ENCODE peak calls at places on chromosome 12, in nine cellular contexts. B is HL-60, O is AG04450, E is body of pancreas, W is pancreas, N is IMR-90, H is HCT116, D is heart right ventricle, U is brain microvascular endothelial cell. J is an unnamed sample.

GRCh38 chr12:66823857-66824570 is 145.1 kb upstream of the GRIP1 start:
- DNase-seq in H (no peak), E (no peak), B (no peak), O (no peak), U (no peak), D (no peak), W (no peak), N (no peak), J (no peak)

GRCh38 chr12:124480469-124481256 is 86.7 kb downstream of the NCOR2 start:
- DNase-seq in N (peak), B (no peak), D (peak), H (no peak), E (peak), U (peak), O (no peak), W (peak), J (peak)

GRCh38 chr12:7016958-7017571 is 1.2 kb downstream of the LPCAT3 start:
- DNase-seq in H (no peak), E (no peak), B (peak), W (no peak), N (no peak), U (no peak), D (no peak), O (no peak), J (no peak)

GRCh38 chr12:122984612-122985358 is 4.3 kb downstream of the ARL6IP4 start:
- DNase-seq in D (peak), U (no peak), E (peak), W (no peak), B (no peak), O (no peak), H (no peak), N (no peak), J (peak)

GRCh38 chr12:89697256-89697655 is 11.4 kb downstream of the ATP2B1 start:
- DNase-seq in H (no peak), U (no peak), D (no peak), N (no peak), E (no peak), W (no peak), O (no peak), B (no peak), J (no peak)

GRCh38 chr12:54358620-54358944 is 5.7 kb downstream of the GPR84 start:
- DNase-seq in U (no peak), E (no peak), N (no peak), H (no peak), D (no peak), W (no peak), B (no peak), O (no peak), J (no peak)

GRCh38 chr12:21169878-21170472 is 39.0 kb downstream of the SLCO1B1 start:
- DNase-seq in E (peak), B (peak), O (no peak), N (peak), H (peak), W (peak), U (peak), D (no peak), J (no peak)

GRCh38 chr12:32390572-32391219 is 8.7 kb upstream of the FGD4 start:
- DNase-seq in H (no peak), W (peak), D (peak), O (no peak), N (no peak), U (peak), E (peak), B (peak), J (no peak)

GRCh38 chr12:15532364-15532977 is 210.2 kb downstream of the PTPRO start:
- DNase-seq in H (peak), N (peak), U (peak), W (no peak), B (peak), O (peak), D (no peak), E (no peak), J (no peak)

GRCh38 chr12:67747869-67748760 is 99.6 kb downstream of the DYRK2 start:
- DNase-seq in U (no peak), E (peak), N (peak), O (no peak), W (peak), B (no peak), H (peak), D (no peak), J (peak)

GRCh38 chr12:84822541-84822940 is 90.1 kb downstream of the SLC6A15 start:
- DNase-seq in U (peak), D (no peak), H (no peak), W (no peak), B (no peak), O (peak), N (peak), E (no peak), J (no peak)

GRCh38 chr12:128120035-128120434 is 146.9 kb upstream of the TMEM132C start:
- DNase-seq in B (no peak), W (no peak), H (no peak), D (no peak), E (no peak), N (no peak), O (no peak), U (no peak), J (no peak)

GRCh38 chr12:124862768-124863408 is 776 bp downstream of the SCARB1 start:
- DNase-seq in D (no peak), U (peak), B (peak), N (no peak), E (peak), O (no peak), H (no peak), W (no peak), J (no peak)

GRCh38 chr12:80332827-80333226 is 111.2 kb upstream of the PTPRQ start:
- DNase-seq in U (no peak), D (no peak), B (no peak), H (no peak), W (no peak), E (no peak), N (no peak), O (no peak), J (no peak)

GRCh38 chr12:48118491-48118890 is 673 bp upstream of the PFKM start:
- DNase-seq in O (no peak), D (no peak), B (no peak), U (no peak), W (no peak), E (no peak), N (no peak), H (no peak), J (no peak)

GRCh38 chr12:4780624-4781023 is 60.4 kb downstream of the GALNT8 start:
- DNase-seq in N (no peak), O (no peak), D (no peak), H (no peak), B (no peak), E (no peak), U (no peak), W (no peak), J (peak)

GRCh38 chr12:19739195-19739776 is 300.0 kb downstream of the AEBP2 start:
- DNase-seq in E (peak), O (peak), N (peak), D (no peak), U (peak), B (peak), H (peak), W (peak), J (no peak)

GRCh38 chr12:116062698-116063097 is 214.8 kb downstream of the MED13L start:
- DNase-seq in H (no peak), D (no peak), U (no peak), N (no peak), O (no peak), W (no peak), E (no peak), B (no peak), J (no peak)

GRCh38 chr12:68565391-68565903 is 45.3 kb upstream of the RAP1B start:
- DNase-seq in H (no peak), B (no peak), U (peak), W (no peak), E (no peak), N (peak), O (no peak), D (no peak), J (no peak)

GRCh38 chr12:131759176-131759575 is 48.3 kb downstream of the SFSWAP start:
- DNase-seq in O (no peak), U (no peak), D (no peak), H (no peak), W (no peak), E (no peak), B (no peak), N (no peak), J (no peak)

GRCh38 chr12:29565727-29566126 is 68.2 kb upstream of the OVCH1 start:
- DNase-seq in B (no peak), N (no peak), W (no peak), H (no peak), D (no peak), E (no peak), U (no peak), O (no peak), J (no peak)

GRCh38 chr12:29562167-29562776 is 64.8 kb upstream of the OVCH1 start:
- DNase-seq in B (no peak), H (no peak), W (no peak), U (peak), E (peak), O (no peak), N (peak), D (no peak), J (no peak)

GRCh38 chr12:29563636-29564035 is 66.2 kb upstream of the OVCH1 start:
- DNase-seq in U (no peak), N (no peak), B (no peak), O (no peak), H (no peak), D (no peak), E (no peak), W (no peak), J (no peak)

GRCh38 chr12:29566441-29566840 is 69.0 kb upstream of the OVCH1 start:
- DNase-seq in D (no peak), W (no peak), U (peak), H (no peak), E (no peak), B (no peak), N (peak), O (no peak), J (no peak)

DNA sequence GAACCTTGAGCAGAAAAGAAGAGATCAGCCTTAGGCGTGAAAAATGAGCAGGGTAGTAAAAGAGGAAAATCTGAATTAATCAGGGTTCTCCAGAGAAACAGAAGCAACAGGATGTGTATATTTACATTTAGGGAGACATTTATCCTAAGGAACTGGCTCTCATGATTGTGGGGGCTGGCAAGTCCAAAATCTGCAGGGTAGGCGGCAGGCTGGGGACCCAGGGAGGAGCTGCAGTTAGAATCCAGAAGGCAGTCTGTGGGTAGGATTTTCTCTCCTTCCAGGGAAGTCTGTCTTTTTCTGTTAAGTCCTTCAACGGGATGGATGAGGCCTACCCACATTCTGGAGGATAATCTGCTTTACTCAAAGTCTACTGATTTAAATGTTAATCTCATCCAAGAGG is 67.4 kb upstream of the OVCH1 start:
- DNase-seq in H (no peak), B (no peak), U (no peak), N (no peak), E (no peak), D (no peak), O (no peak), W (no peak), J (no peak)
- H3K27ac ChIP-seq in H (no peak), B (no peak), U (no peak), N (no peak), E (no peak), D (no peak), O (no peak), W (no peak), J (no peak)

GRCh38 chr12:103877934-103878510 is 37.0 kb upstream of the NT5DC3 start:
- DNase-seq in H (peak), W (peak), E (peak), U (peak), O (peak), B (peak), D (no peak), N (peak), J (peak)
- TF ChIP-seq CTCF in H (peak), W (peak), E (peak), U (peak), O (peak), B (peak), D (peak), N (peak), J (peak)

GRCh38 chr12:17264603-17265002 is 658.6 kb upstream of the LMO3 start:
- DNase-seq in H (no peak), U (no peak), D (no peak), O (no peak), B (no peak), W (no peak), E (no peak), N (no peak), J (no peak)
- H3K27ac ChIP-seq in H (no peak), U (no peak), D (no peak), O (no peak), B (no peak), W (no peak), E (no peak), N (no peak), J (no peak)

DNA sequence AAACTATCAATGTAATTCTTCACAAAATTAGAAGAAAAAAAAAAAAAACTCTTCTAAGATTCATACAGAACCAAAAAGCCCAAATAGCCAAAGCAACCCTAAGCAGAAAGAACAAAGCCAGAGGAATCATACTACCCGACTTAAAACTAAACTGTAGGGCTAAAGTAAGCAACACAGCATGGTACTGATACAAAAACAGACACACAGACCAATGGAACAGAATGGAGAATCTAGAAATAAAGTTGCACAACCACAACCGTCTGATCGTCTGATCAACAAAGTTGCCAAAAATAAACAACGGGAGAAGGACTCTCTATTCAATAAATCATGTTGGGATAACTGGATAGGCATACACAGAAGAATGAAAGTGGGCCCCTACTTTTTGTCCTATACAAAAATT is 16.9 kb downstream of the CDK17 start:
- DNase-seq in O (no peak), D (no peak), B (no peak), H (no peak), U (no peak), E (no peak), W (no peak), N (no peak), J (no peak)
- TF ChIP-seq CTCF in O (no peak), D (no peak), B (no peak), H (no peak), U (no peak), E (no peak), W (no peak), N (no peak), J (no peak)

GRCh38 chr12:63021126-63021525 is 86.2 kb upstream of the PPM1H start:
- DNase-seq in N (no peak), U (no peak), B (peak), D (no peak), O (no peak), E (no peak), W (no peak), H (no peak), J (no peak)
- H3K27ac ChIP-seq in N (no peak), U (no peak), B (no peak), D (no peak), O (no peak), E (no peak), W (no peak), H (no peak), J (no peak)

GRCh38 chr12:76878899-76879709 is at the start of gene CSRP2:
- DNase-seq in E (peak), B (peak), D (peak), H (peak), O (peak), N (peak), U (peak), W (peak), J (peak)
- TF ChIP-seq CTCF in E (no peak), B (no peak), D (peak), H (peak), O (peak), N (peak), U (peak), W (no peak), J (peak)